ENCODE peak calls at places on chromosome 2, in nine cellular contexts. Q is NCI-H460; B is Kasumi-1; N is activated CD8-positive, alpha-beta T cell treated with anti-CD3 and anti-CD28 coated beads for 36 hours; Z is AG20443; U is GM04504; R is NCI-H1092 treated with DMSO at 0.1 percent for 48 hours; J is 8988T; I is NCI-H2107. Y is an unnamed sample.

GRCh38 chr2:69033427-69034095 is 20.6 kb downstream of the ANTXR1 start:
- DNase-seq in Q (no peak), B (no peak), N (no peak), Z (peak), U (no peak), R (no peak), J (no peak), I (no peak), Y (no peak)

GRCh38 chr2:67130526-67131309 is 266.4 kb upstream of the ETAA1 start:
- DNase-seq in Q (no peak), B (no peak), N (no peak), Z (no peak), U (no peak), R (no peak), J (no peak), I (no peak), Y (no peak)

GRCh38 chr2:7363906-7364305 is 446.7 kb downstream of the RNF144A start:
- DNase-seq in Q (no peak), B (no peak), N (no peak), Z (no peak), U (no peak), R (no peak), J (no peak), I (no peak), Y (peak)

GRCh38 chr2:131394147-131394931 is 30.4 kb upstream of the RAB6D start:
- DNase-seq in Q (no peak), B (no peak), N (peak), Z (peak), U (no peak), R (no peak), J (no peak), I (no peak), Y (no peak)

GRCh38 chr2:445896-446295 is 158.0 kb upstream of the ALKAL2 start:
- DNase-seq in Q (no peak), B (no peak), N (no peak), Z (no peak), U (no peak), R (no peak), J (no peak), I (no peak), Y (no peak)

GRCh38 chr2:158619496-158619895 is 162.7 kb downstream of the PKP4 start:
- DNase-seq in Q (peak), B (peak), N (no peak), Z (no peak), U (peak), R (no peak), J (no peak), I (no peak), Y (peak)

GRCh38 chr2:64204006-64204632 is 59.9 kb upstream of the PELI1 start:
- DNase-seq in Q (no peak), B (peak), N (peak), Z (peak), U (no peak), R (no peak), J (no peak), I (no peak), Y (peak)

GRCh38 chr2:74708883-74709282 is 54.8 kb downstream of the SEMA4F start:
- DNase-seq in Q (no peak), B (no peak), N (no peak), Z (no peak), U (no peak), R (no peak), J (no peak), I (no peak), Y (no peak)

GRCh38 chr2:121648611-121649401 is 456 bp downstream of the CLASP1 start:
- DNase-seq in Q (no peak), B (peak), N (peak), Z (peak), U (peak), R (peak), J (no peak), I (no peak), Y (peak)

GRCh38 chr2:28377984-28378678 is 14.5 kb upstream of the FOSL2 start:
- DNase-seq in Q (no peak), B (peak), N (no peak), Z (peak), U (no peak), R (no peak), J (no peak), I (no peak), Y (peak)

GRCh38 chr2:227472265-227473018 is 486 bp downstream of the AGFG1 start:
- DNase-seq in Q (no peak), B (peak), N (peak), Z (peak), U (no peak), R (no peak), J (peak), I (no peak), Y (no peak)

GRCh38 chr2:216909541-216910175 is 49.8 kb upstream of the TNP1 start:
- DNase-seq in Q (no peak), B (no peak), N (no peak), Z (no peak), U (no peak), R (peak), J (no peak), I (no peak), Y (no peak)

GRCh38 chr2:133844214-133844892 is 276.1 kb upstream of the NCKAP5 start:
- DNase-seq in Q (peak), B (peak), N (peak), Z (peak), U (peak), R (peak), J (peak), I (peak), Y (peak)

GRCh38 chr2:215967590-215968373 is 45.6 kb downstream of the MREG start:
- DNase-seq in Q (no peak), B (no peak), N (peak), Z (no peak), U (no peak), R (no peak), J (no peak), I (no peak), Y (no peak)

GRCh38 chr2:75130171-75130570 is 69.1 kb downstream of the TACR1 start:
- DNase-seq in Q (peak), B (no peak), N (peak), Z (no peak), U (no peak), R (no peak), J (no peak), I (no peak), Y (peak)

GRCh38 chr2:230690439-230690838 is 22.2 kb upstream of the CAB39 start:
- DNase-seq in Q (no peak), B (no peak), N (no peak), Z (no peak), U (no peak), R (no peak), J (no peak), I (no peak), Y (no peak)

GRCh38 chr2:170812716-170813585 is 3.7 kb upstream of the GAD1 start:
- DNase-seq in Q (peak), B (peak), N (no peak), Z (peak), U (peak), R (peak), J (peak), I (peak), Y (peak)

GRCh38 chr2:223888251-223888650 is 50.9 kb upstream of the AP1S3 start:
- DNase-seq in Q (no peak), B (no peak), N (no peak), Z (no peak), U (no peak), R (no peak), J (no peak), I (no peak), Y (no peak)

GRCh38 chr2:36568533-36569246 is 29.3 kb downstream of the FEZ2 start:
- DNase-seq in Q (peak), B (no peak), N (no peak), Z (peak), U (no peak), R (no peak), J (no peak), I (no peak), Y (peak)

GRCh38 chr2:36338827-36339145 is 16.8 kb upstream of the CRIM1 start:
- DNase-seq in Q (no peak), B (no peak), N (no peak), Z (peak), U (no peak), R (no peak), J (no peak), I (no peak), Y (no peak)

GRCh38 chr2:43049836-43050796 is 176.3 kb downstream of the ZFP36L2 start:
- DNase-seq in Q (no peak), B (no peak), N (peak), Z (no peak), U (no peak), R (no peak), J (no peak), I (no peak), Y (no peak)

GRCh38 chr2:34547900-34548299 is 948.8 kb upstream of the FAM98A start:
- DNase-seq in Q (no peak), B (no peak), N (no peak), Z (no peak), U (no peak), R (no peak), J (no peak), I (no peak), Y (no peak)

GRCh38 chr2:239133945-239134570 is 266.8 kb downstream of the HDAC4 start:
- DNase-seq in Q (no peak), B (no peak), N (no peak), Z (no peak), U (no peak), R (no peak), J (no peak), I (no peak), Y (no peak)

GRCh38 chr2:62014102-62014501 is 108.6 kb downstream of the COMMD1 start:
- DNase-seq in Q (no peak), B (peak), N (no peak), Z (peak), U (peak), R (peak), J (no peak), I (peak), Y (peak)

GRCh38 chr2:100395532-100396350 is 21.7 kb downstream of the CHST10 start:
- DNase-seq in Q (no peak), B (no peak), N (no peak), Z (no peak), U (no peak), R (no peak), J (no peak), I (no peak), Y (no peak)

GRCh38 chr2:23286031-23286764 is 98.8 kb upstream of the KLHL29 start:
- DNase-seq in Q (no peak), B (no peak), N (no peak), Z (no peak), U (no peak), R (no peak), J (no peak), I (no peak), Y (no peak)

GRCh38 chr2:102190425-102191107 is 3.7 kb downstream of the IL1RL2 start:
- DNase-seq in Q (no peak), B (no peak), N (no peak), Z (no peak), U (no peak), R (no peak), J (no peak), I (no peak), Y (peak)

GRCh38 chr2:239018291-239019192 is 170.7 kb downstream of the TWIST2 start:
- DNase-seq in Q (no peak), B (no peak), N (no peak), Z (no peak), U (no peak), R (no peak), J (no peak), I (no peak), Y (no peak)

GRCh38 chr2:161427413-161428239 is 11.5 kb downstream of the TBR1 start:
- DNase-seq in Q (no peak), B (no peak), N (no peak), Z (no peak), U (no peak), R (no peak), J (no peak), I (no peak), Y (no peak)

GRCh38 chr2:28613616-28614501 is 118.0 kb downstream of the PLB1 start:
- DNase-seq in Q (no peak), B (no peak), N (peak), Z (no peak), U (no peak), R (no peak), J (no peak), I (peak), Y (no peak)

GRCh38 chr2:239208470-239209180 is 192.2 kb downstream of the HDAC4 start:
- DNase-seq in Q (no peak), B (no peak), N (no peak), Z (no peak), U (no peak), R (peak), J (no peak), I (no peak), Y (peak)

GRCh38 chr2:43226955-43227829 is 786 bp upstream of the ZFP36L2 start:
- DNase-seq in Q (peak), B (peak), N (peak), Z (peak), U (no peak), R (peak), J (peak), I (peak), Y (peak)

GRCh38 chr2:172693037-172693436 is 42.6 kb upstream of the RAPGEF4 start:
- DNase-seq in Q (peak), B (peak), N (peak), Z (peak), U (peak), R (no peak), J (peak), I (no peak), Y (peak)

GRCh38 chr2:667332-668000 is 9.7 kb downstream of the TMEM18 start:
- DNase-seq in Q (peak), B (peak), N (peak), Z (peak), U (peak), R (no peak), J (no peak), I (no peak), Y (peak)